ENCODE peak calls at places on chromosomes 12 and 14, in six cellular contexts. One of them, this sample, is unnamed.

GRCh38 chr14:59228416-59228815 is 39.9 kb downstream of the DAAM1 start:
- DNase-seq in transverse colon: no peak
- DNase-seq in stomach: no peak
- DNase-seq in K562: no peak
- DNase-seq in HL-60: no peak
- DNase-seq in GM12878: no peak
- DNase-seq in this sample: no peak

GRCh38 chr12:129101404-129101803 is 248.1 kb downstream of the GLT1D1 start:
- DNase-seq in GM12878: no peak
- DNase-seq in transverse colon: no peak
- DNase-seq in HL-60: no peak
- DNase-seq in K562: no peak
- DNase-seq in stomach: no peak
- DNase-seq in this sample: no peak

GRCh38 chr14:98138666-98139065 is 1133.3 kb downstream of the BCL11B start:
- DNase-seq in stomach: no peak
- DNase-seq in HL-60: peak; percentile 15
- DNase-seq in transverse colon: peak; percentile 10
- DNase-seq in K562: peak; percentile 9
- DNase-seq in GM12878: no peak
- DNase-seq in this sample: no peak

GRCh38 chr12:44869503-44869902 is 6.6 kb downstream of the NELL2 start:
- DNase-seq in HL-60: no peak
- DNase-seq in K562: no peak
- DNase-seq in GM12878: no peak
- DNase-seq in transverse colon: no peak
- DNase-seq in stomach: no peak
- DNase-seq in this sample: no peak

GRCh38 chr12:48979602-48980388 is 1.7 kb downstream of the WNT1 start:
- DNase-seq in K562: no peak
- DNase-seq in transverse colon: peak; percentile 50
- DNase-seq in GM12878: no peak
- DNase-seq in stomach: peak; percentile 53
- DNase-seq in HL-60: no peak
- DNase-seq in this sample: no peak

GRCh38 chr12:113862570-113863454 is 103.3 kb downstream of the RBM19 start:
- DNase-seq in stomach: no peak
- DNase-seq in transverse colon: no peak
- DNase-seq in HL-60: peak; percentile 87
- DNase-seq in K562: peak; percentile 13
- DNase-seq in GM12878: peak; percentile 20
- DNase-seq in this sample: no peak

GRCh38 chr14:24367506-24368214 is at the start of gene NFATC4:
- DNase-seq in GM12878: no peak
- DNase-seq in stomach: peak; percentile 70
- DNase-seq in K562: peak; percentile 69
- DNase-seq in transverse colon: peak; percentile 84
- DNase-seq in HL-60: no peak
- DNase-seq in this sample: peak; percentile 95

GRCh38 chr14:100030441-100031153 is 34.6 kb upstream of the EVL start:
- DNase-seq in GM12878: no peak
- DNase-seq in transverse colon: no peak
- DNase-seq in stomach: no peak
- DNase-seq in K562: no peak
- DNase-seq in HL-60: no peak
- DNase-seq in this sample: no peak

GRCh38 chr12:93000026-93000425 is 70.9 kb upstream of the EEA1 start:
- DNase-seq in HL-60: no peak
- DNase-seq in stomach: no peak
- DNase-seq in K562: no peak
- DNase-seq in GM12878: no peak
- DNase-seq in transverse colon: peak; percentile 35
- DNase-seq in this sample: no peak

GRCh38 chr14:39090548-39091111 is 12.4 kb downstream of the SEC23A start:
- DNase-seq in GM12878: no peak
- DNase-seq in K562: no peak
- DNase-seq in stomach: no peak
- DNase-seq in HL-60: no peak
- DNase-seq in transverse colon: no peak
- DNase-seq in this sample: no peak

GRCh38 chr14:77376380-77376770 is 519 bp downstream of the TMED8 start:
- DNase-seq in HL-60: peak; percentile 13
- DNase-seq in stomach: peak; percentile 25
- DNase-seq in transverse colon: peak; percentile 26
- DNase-seq in K562: peak; percentile 12
- DNase-seq in GM12878: no peak
- DNase-seq in this sample: no peak

GRCh38 chr12:127720334-127720733 is 546.6 kb upstream of the TMEM132C start:
- DNase-seq in GM12878: no peak
- DNase-seq in K562: no peak
- DNase-seq in transverse colon: no peak
- DNase-seq in HL-60: no peak
- DNase-seq in stomach: no peak
- DNase-seq in this sample: no peak

GRCh38 chr12:90065301-90065801 is 356.7 kb upstream of the ATP2B1 start:
- DNase-seq in stomach: no peak
- DNase-seq in HL-60: no peak
- DNase-seq in transverse colon: no peak
- DNase-seq in K562: no peak
- DNase-seq in GM12878: no peak
- DNase-seq in this sample: no peak

GRCh38 chr14:25537846-25538455 is 488.0 kb upstream of the STXBP6 start:
- DNase-seq in transverse colon: peak; percentile 28
- DNase-seq in K562: peak; percentile 22
- DNase-seq in stomach: peak; percentile 44
- DNase-seq in GM12878: no peak
- DNase-seq in HL-60: peak; percentile 38
- DNase-seq in this sample: no peak

GRCh38 chr12:62676521-62677307 is 210.1 kb downstream of the MON2 start:
- DNase-seq in transverse colon: no peak
- DNase-seq in stomach: no peak
- DNase-seq in GM12878: no peak
- DNase-seq in HL-60: no peak
- DNase-seq in K562: no peak
- DNase-seq in this sample: no peak

GRCh38 chr12:89451876-89452275 is 72.7 kb downstream of the GALNT4 start:
- DNase-seq in K562: no peak
- DNase-seq in HL-60: no peak
- DNase-seq in stomach: no peak
- DNase-seq in transverse colon: peak; percentile 25
- DNase-seq in GM12878: no peak
- DNase-seq in this sample: peak; percentile 77

GRCh38 chr14:79809849-79810612 is 401.3 kb downstream of the DIO2 start:
- DNase-seq in HL-60: no peak
- DNase-seq in GM12878: no peak
- DNase-seq in stomach: no peak
- DNase-seq in transverse colon: peak; percentile 11
- DNase-seq in K562: no peak
- DNase-seq in this sample: no peak

GRCh38 chr12:122850048-122850445 is 14.8 kb downstream of the HIP1R start:
- DNase-seq in GM12878: no peak
- DNase-seq in stomach: no peak
- DNase-seq in transverse colon: no peak
- DNase-seq in HL-60: no peak
- DNase-seq in K562: no peak
- DNase-seq in this sample: no peak

GRCh38 chr12:16984484-16984883 is 378.5 kb upstream of the LMO3 start:
- DNase-seq in transverse colon: no peak
- DNase-seq in stomach: no peak
- DNase-seq in GM12878: no peak
- DNase-seq in HL-60: no peak
- DNase-seq in K562: no peak
- DNase-seq in this sample: no peak

GRCh38 chr12:81692008-81692407 is 67.1 kb downstream of the PPFIA2 start:
- DNase-seq in stomach: no peak
- DNase-seq in HL-60: no peak
- DNase-seq in GM12878: no peak
- DNase-seq in transverse colon: no peak
- DNase-seq in K562: no peak
- DNase-seq in this sample: no peak

GRCh38 chr12:52918784-52919183 is 13.9 kb upstream of the KRT8 start:
- DNase-seq in transverse colon: no peak
- DNase-seq in HL-60: no peak
- DNase-seq in K562: no peak
- DNase-seq in GM12878: no peak
- DNase-seq in stomach: no peak
- DNase-seq in this sample: no peak
- H3K4me3 ChIP-seq in transverse colon: no peak overlapping the region
- H3K4me3 ChIP-seq in HL-60: no peak overlapping the region
- H3K4me3 ChIP-seq in K562: no peak overlapping the region
- H3K4me3 ChIP-seq in GM12878: no peak overlapping the region
- H3K4me3 ChIP-seq in stomach: no peak overlapping the region
- H3K4me3 ChIP-seq in this sample: no peak overlapping the region

GRCh38 chr12:42447371-42447786 is 121.4 kb downstream of the PPHLN1 start:
- DNase-seq in K562: no peak
- DNase-seq in stomach: no peak
- DNase-seq in transverse colon: no peak
- DNase-seq in HL-60: no peak
- DNase-seq in GM12878: no peak
- DNase-seq in this sample: no peak
- TF ChIP-seq POLR2AphosphoS5 in K562: no peak
- TF ChIP-seq POLR2AphosphoS5 in stomach: no peak
- TF ChIP-seq POLR2AphosphoS5 in transverse colon: no peak
- TF ChIP-seq POLR2AphosphoS5 in HL-60: no peak
- TF ChIP-seq POLR2AphosphoS5 in GM12878: no peak
- TF ChIP-seq POLR2AphosphoS5 in this sample: no peak

GRCh38 chr12:8661016-8661415 is 1.6 kb downstream of the MFAP5 start:
- DNase-seq in K562: no peak
- DNase-seq in GM12878: no peak
- DNase-seq in transverse colon: no peak
- DNase-seq in stomach: no peak
- DNase-seq in HL-60: no peak
- DNase-seq in this sample: peak; percentile 39
- H3K4me3 ChIP-seq in K562: no peak overlapping the region
- H3K4me3 ChIP-seq in GM12878: no peak overlapping the region
- H3K4me3 ChIP-seq in transverse colon: no peak overlapping the region
- H3K4me3 ChIP-seq in stomach: no peak overlapping the region
- H3K4me3 ChIP-seq in HL-60: no peak overlapping the region
- H3K4me3 ChIP-seq in this sample: peak overlapping the region; percentile 17

GRCh38 chr12:112584266-112584722 is 165.5 kb downstream of the PTPN11 start:
- DNase-seq in stomach: no peak
- DNase-seq in GM12878: no peak
- DNase-seq in transverse colon: no peak
- DNase-seq in K562: peak; percentile 82
- DNase-seq in HL-60: no peak
- DNase-seq in this sample: no peak
- TF ChIP-seq POLR2AphosphoS5 in stomach: no peak
- TF ChIP-seq POLR2AphosphoS5 in GM12878: no peak
- TF ChIP-seq POLR2AphosphoS5 in transverse colon: no peak
- TF ChIP-seq POLR2AphosphoS5 in K562: no peak
- TF ChIP-seq POLR2AphosphoS5 in HL-60: no peak
- TF ChIP-seq POLR2AphosphoS5 in this sample: no peak

GRCh38 chr12:66282244-66282643 is 20.0 kb upstream of the HELB start:
- DNase-seq in HL-60: no peak
- DNase-seq in GM12878: no peak
- DNase-seq in stomach: no peak
- DNase-seq in transverse colon: no peak
- DNase-seq in K562: no peak
- DNase-seq in this sample: no peak

GRCh38 chr12:66290716-66291200 is 11.5 kb upstream of the HELB start:
- DNase-seq in stomach: no peak
- DNase-seq in HL-60: no peak
- DNase-seq in GM12878: no peak
- DNase-seq in K562: no peak
- DNase-seq in transverse colon: no peak
- DNase-seq in this sample: no peak

GRCh38 chr12:66287275-66287674 is 15.0 kb upstream of the HELB start:
- DNase-seq in transverse colon: no peak
- DNase-seq in stomach: no peak
- DNase-seq in HL-60: no peak
- DNase-seq in GM12878: no peak
- DNase-seq in K562: no peak
- DNase-seq in this sample: no peak

DNA sequence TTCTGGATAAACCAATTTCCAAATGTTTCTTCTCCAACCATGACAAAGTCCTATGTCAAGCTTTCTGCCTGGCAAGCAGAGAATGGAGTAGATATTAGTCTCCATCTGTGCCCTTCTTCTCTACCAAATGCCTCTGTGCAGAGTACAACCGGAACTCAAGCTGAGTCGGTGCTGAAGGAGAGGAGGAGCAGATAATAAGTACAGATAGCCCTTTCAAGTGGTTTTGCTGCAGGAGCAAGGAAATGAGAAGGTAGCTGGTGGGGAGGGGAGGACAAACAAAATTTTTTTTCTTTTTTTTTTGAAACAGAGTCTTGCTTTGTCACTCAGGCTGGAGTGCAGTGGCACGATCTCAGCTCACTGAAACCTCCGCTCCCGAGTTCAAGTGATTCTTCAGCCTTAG is 14.2 kb upstream of the HELB start:
- DNase-seq in transverse colon: no peak
- DNase-seq in GM12878: no peak
- DNase-seq in HL-60: no peak
- DNase-seq in K562: peak; percentile 36
- DNase-seq in stomach: no peak
- DNase-seq in this sample: no peak
- H3K4me3 ChIP-seq in transverse colon: no peak overlapping the region
- H3K4me3 ChIP-seq in GM12878: no peak overlapping the region
- H3K4me3 ChIP-seq in HL-60: no peak overlapping the region
- H3K4me3 ChIP-seq in K562: no peak overlapping the region
- H3K4me3 ChIP-seq in stomach: no peak overlapping the region
- H3K4me3 ChIP-seq in this sample: no peak overlapping the region

DNA sequence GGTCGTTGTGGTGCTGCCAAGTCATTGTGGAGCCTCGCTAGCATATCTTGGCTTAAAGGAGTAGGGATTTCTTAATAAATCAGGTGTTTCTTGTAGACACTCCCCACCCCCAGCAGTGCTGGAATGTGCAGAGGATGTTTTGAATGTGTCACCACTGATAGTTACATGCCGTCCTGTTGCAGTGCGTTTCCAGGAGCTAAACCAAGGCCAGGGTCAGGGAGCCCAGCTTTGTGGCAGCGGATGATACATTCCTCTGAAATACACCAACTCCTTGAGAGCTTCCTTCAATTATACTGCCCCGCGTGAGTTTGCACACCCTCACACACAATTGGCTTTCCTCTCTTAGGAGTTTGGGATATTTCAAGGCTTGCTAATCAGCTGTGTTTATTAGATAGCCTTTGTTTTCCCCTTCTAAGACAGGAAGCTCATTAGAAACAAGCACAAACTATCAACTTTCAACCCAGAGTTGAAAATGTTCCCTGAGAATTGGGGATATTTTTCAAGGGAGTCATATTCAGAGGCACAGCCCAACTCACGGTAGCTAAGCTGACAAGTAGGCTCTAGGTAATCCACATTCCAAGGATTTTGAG is 154.9 kb downstream of the C12orf75 start:
- DNase-seq in transverse colon: no peak
- DNase-seq in K562: no peak
- DNase-seq in GM12878: no peak
- DNase-seq in HL-60: no peak
- DNase-seq in stomach: no peak
- DNase-seq in this sample: no peak
- TF ChIP-seq POLR2AphosphoS5 in transverse colon: no peak
- TF ChIP-seq POLR2AphosphoS5 in K562: no peak
- TF ChIP-seq POLR2AphosphoS5 in GM12878: no peak
- TF ChIP-seq POLR2AphosphoS5 in HL-60: no peak
- TF ChIP-seq POLR2AphosphoS5 in stomach: peak; percentile 5
- TF ChIP-seq POLR2AphosphoS5 in this sample: no peak

GRCh38 chr12:121188227-121188626 is 21.7 kb upstream of the P2RX4 start:
- DNase-seq in HL-60: no peak
- DNase-seq in GM12878: no peak
- DNase-seq in K562: no peak
- DNase-seq in transverse colon: no peak
- DNase-seq in stomach: no peak
- DNase-seq in this sample: no peak
- H3K4me3 ChIP-seq in HL-60: no peak overlapping the region
- H3K4me3 ChIP-seq in GM12878: no peak overlapping the region
- H3K4me3 ChIP-seq in K562: no peak overlapping the region
- H3K4me3 ChIP-seq in transverse colon: no peak overlapping the region
- H3K4me3 ChIP-seq in stomach: no peak overlapping the region
- H3K4me3 ChIP-seq in this sample: no peak overlapping the region

GRCh38 chr12:104986022-104986941 is at the start of gene NOPCHAP1:
- DNase-seq in stomach: peak; percentile 94
- DNase-seq in GM12878: peak; percentile 46
- DNase-seq in K562: peak; percentile 93
- DNase-seq in HL-60: peak; percentile 91
- DNase-seq in transverse colon: peak; percentile 95
- DNase-seq in this sample: peak; percentile 95
- TF ChIP-seq POLR2AphosphoS5 in stomach: peak; percentile 90
- TF ChIP-seq POLR2AphosphoS5 in GM12878: peak; percentile 71
- TF ChIP-seq POLR2AphosphoS5 in K562: peak; percentile 68
- TF ChIP-seq POLR2AphosphoS5 in HL-60: peak; percentile 79
- TF ChIP-seq POLR2AphosphoS5 in transverse colon: peak; percentile 58
- TF ChIP-seq POLR2AphosphoS5 in this sample: peak; percentile 72

This sample was measured in sigmoid colon.